ENCODE peak calls at places on chromosomes 5 and 9, in four cellular contexts. I is A673, D is cardiac septum, U is HEK293T. Z is an unnamed sample.

GRCh38 chr5:68154119-68154857 is 61.3 kb upstream of the PIK3R1 start:
- DNase-seq in I (no peak), D (no peak), U (no peak), Z (no peak)

GRCh38 chr5:96335873-96336272 is 97.2 kb downstream of the PCSK1 start:
- DNase-seq in I (no peak), D (no peak), U (no peak), Z (no peak)

GRCh38 chr9:35313911-35314310 is 152.1 kb downstream of the UNC13B start:
- DNase-seq in I (peak), D (no peak), U (no peak), Z (no peak)

GRCh38 chr5:150638053-150638444 is 2.4 kb upstream of the SYNPO start:
- DNase-seq in I (no peak), D (no peak), U (no peak), Z (no peak)

GRCh38 chr5:179221196-179221876 is 123.9 kb downstream of the ADAMTS2 start:
- DNase-seq in I (no peak), D (no peak), U (no peak), Z (no peak)

GRCh38 chr5:51214736-51215135 is 168.5 kb upstream of the ISL1 start:
- DNase-seq in I (no peak), D (no peak), U (no peak), Z (no peak)

GRCh38 chr5:35852084-35852734 is 4.5 kb upstream of the IL7R start:
- DNase-seq in I (no peak), D (no peak), U (no peak), Z (peak)

GRCh38 chr9:124853605-124854143 is 414 bp downstream of the WDR38 start:
- DNase-seq in I (no peak), D (no peak), U (no peak), Z (no peak)

GRCh38 chr5:56818409-56819026 is 3.2 kb downstream of the MAP3K1 start:
- DNase-seq in I (peak), D (no peak), U (no peak), Z (no peak)

GRCh38 chr5:179616002-179616594 is 7.4 kb downstream of the HNRNPH1 start:
- DNase-seq in I (no peak), D (no peak), U (no peak), Z (no peak)

Z was measured in naive thymus-derived CD4-positive, alpha-beta T cell.